ENCODE peak calls at places on chromosomes 13 and 19, in nine cellular contexts. One of them, this sample, is unnamed.

GRCh38 chr19:55647732-55648656 is at the start of gene CCDC106:
- DNase-seq in stomach: peak; percentile 64
- DNase-seq in breast epithelium: no peak
- DNase-seq in prostate gland: peak; percentile 44
- DNase-seq in spleen: peak; percentile 90
- DNase-seq in GM23338: peak; percentile 96
- DNase-seq in HCT116: no peak
- DNase-seq in suprapubic skin: peak; percentile 72
- DNase-seq in GM12878: no peak
- DNase-seq in this sample: peak; percentile 72

GRCh38 chr13:97659602-97660001 is 225.6 kb downstream of the RAP2A start:
- DNase-seq in GM12878: no peak
- DNase-seq in spleen: no peak
- DNase-seq in breast epithelium: no peak
- DNase-seq in HCT116: no peak
- DNase-seq in GM23338: peak; percentile 30
- DNase-seq in prostate gland: no peak
- DNase-seq in stomach: no peak
- DNase-seq in suprapubic skin: no peak
- DNase-seq in this sample: no peak

GRCh38 chr13:93690139-93690538 is 463.5 kb downstream of the GPC6 start:
- DNase-seq in GM12878: no peak
- DNase-seq in GM23338: peak; percentile 80
- DNase-seq in prostate gland: no peak
- DNase-seq in spleen: no peak
- DNase-seq in HCT116: no peak
- DNase-seq in stomach: no peak
- DNase-seq in breast epithelium: no peak
- DNase-seq in suprapubic skin: no peak
- DNase-seq in this sample: no peak

GRCh38 chr13:76027131-76027530 is 391.0 kb downstream of the LMO7 start:
- DNase-seq in suprapubic skin: no peak
- DNase-seq in breast epithelium: no peak
- DNase-seq in prostate gland: no peak
- DNase-seq in GM12878: no peak
- DNase-seq in HCT116: no peak
- DNase-seq in GM23338: peak; percentile 18
- DNase-seq in spleen: no peak
- DNase-seq in stomach: no peak
- DNase-seq in this sample: no peak

GRCh38 chr13:24784319-24784718 is 20.4 kb downstream of the RNF17 start:
- DNase-seq in spleen: no peak
- DNase-seq in GM23338: no peak
- DNase-seq in stomach: no peak
- DNase-seq in prostate gland: no peak
- DNase-seq in suprapubic skin: no peak
- DNase-seq in GM12878: no peak
- DNase-seq in breast epithelium: no peak
- DNase-seq in HCT116: no peak
- DNase-seq in this sample: no peak

GRCh38 chr19:47593860-47594259 is 15.1 kb upstream of the BICRA start:
- DNase-seq in stomach: no peak
- DNase-seq in spleen: no peak
- DNase-seq in breast epithelium: no peak
- DNase-seq in GM12878: no peak
- DNase-seq in HCT116: no peak
- DNase-seq in GM23338: no peak
- DNase-seq in prostate gland: no peak
- DNase-seq in suprapubic skin: no peak
- DNase-seq in this sample: no peak

GRCh38 chr13:21735621-21736401 is 64.9 kb downstream of the FGF9 start:
- DNase-seq in breast epithelium: no peak
- DNase-seq in HCT116: no peak
- DNase-seq in suprapubic skin: no peak
- DNase-seq in prostate gland: no peak
- DNase-seq in GM12878: no peak
- DNase-seq in stomach: no peak
- DNase-seq in GM23338: peak; percentile 12
- DNase-seq in spleen: no peak
- DNase-seq in this sample: no peak

GRCh38 chr13:75612354-75612753 is 23.8 kb upstream of the LMO7 start:
- DNase-seq in suprapubic skin: no peak
- DNase-seq in breast epithelium: no peak
- DNase-seq in HCT116: no peak
- DNase-seq in stomach: no peak
- DNase-seq in prostate gland: no peak
- DNase-seq in spleen: no peak
- DNase-seq in GM12878: no peak
- DNase-seq in GM23338: no peak
- DNase-seq in this sample: no peak

GRCh38 chr13:20128459-20128927 is 32.4 kb downstream of the GJA3 start:
- DNase-seq in GM12878: no peak
- DNase-seq in suprapubic skin: no peak
- DNase-seq in GM23338: no peak
- DNase-seq in spleen: no peak
- DNase-seq in HCT116: no peak
- DNase-seq in stomach: peak; percentile 48
- DNase-seq in breast epithelium: no peak
- DNase-seq in prostate gland: peak; percentile 42
- DNase-seq in this sample: peak; percentile 41

GRCh38 chr13:75802161-75802560 is 166.0 kb downstream of the LMO7 start:
- DNase-seq in spleen: no peak
- DNase-seq in stomach: no peak
- DNase-seq in GM12878: no peak
- DNase-seq in prostate gland: no peak
- DNase-seq in suprapubic skin: no peak
- DNase-seq in GM23338: no peak
- DNase-seq in HCT116: no peak
- DNase-seq in breast epithelium: no peak
- DNase-seq in this sample: no peak

GRCh38 chr19:49954092-49954825 is 6.7 kb downstream of the SIGLEC11 start:
- DNase-seq in prostate gland: no peak
- DNase-seq in breast epithelium: peak; percentile 43
- DNase-seq in GM23338: peak; percentile 26
- DNase-seq in GM12878: no peak
- DNase-seq in HCT116: no peak
- DNase-seq in stomach: no peak
- DNase-seq in suprapubic skin: no peak
- DNase-seq in spleen: peak; percentile 48
- DNase-seq in this sample: no peak

GRCh38 chr13:36915106-36915505 is 4.9 kb downstream of the SMAD9 start:
- DNase-seq in breast epithelium: no peak
- DNase-seq in HCT116: no peak
- DNase-seq in stomach: no peak
- DNase-seq in suprapubic skin: no peak
- DNase-seq in GM12878: no peak
- DNase-seq in spleen: no peak
- DNase-seq in GM23338: no peak
- DNase-seq in prostate gland: no peak
- DNase-seq in this sample: no peak

GRCh38 chr19:1747285-1748114 is 5.8 kb upstream of the ONECUT3 start:
- DNase-seq in stomach: peak; percentile 73
- DNase-seq in GM23338: peak; percentile 89
- DNase-seq in breast epithelium: no peak
- DNase-seq in HCT116: peak; percentile 100
- DNase-seq in GM12878: no peak
- DNase-seq in prostate gland: no peak
- DNase-seq in suprapubic skin: no peak
- DNase-seq in spleen: no peak
- DNase-seq in this sample: no peak

GRCh38 chr13:20102776-20103175 is 58.1 kb downstream of the GJA3 start:
- DNase-seq in HCT116: no peak
- DNase-seq in stomach: no peak
- DNase-seq in suprapubic skin: no peak
- DNase-seq in GM12878: no peak
- DNase-seq in prostate gland: no peak
- DNase-seq in GM23338: no peak
- DNase-seq in breast epithelium: no peak
- DNase-seq in spleen: no peak
- DNase-seq in this sample: no peak

GRCh38 chr19:50414850-50415660 is 3.7 kb upstream of the SPIB start:
- DNase-seq in stomach: peak; percentile 79
- DNase-seq in suprapubic skin: no peak
- DNase-seq in GM23338: peak; percentile 93
- DNase-seq in spleen: peak; percentile 96
- DNase-seq in breast epithelium: no peak
- DNase-seq in prostate gland: peak; percentile 48
- DNase-seq in HCT116: peak; percentile 16
- DNase-seq in GM12878: no peak
- DNase-seq in this sample: peak; percentile 83

GRCh38 chr13:72457151-72457550 is 270.3 kb downstream of the MZT1 start:
- DNase-seq in suprapubic skin: no peak
- DNase-seq in prostate gland: no peak
- DNase-seq in stomach: no peak
- DNase-seq in GM12878: no peak
- DNase-seq in breast epithelium: no peak
- DNase-seq in HCT116: no peak
- DNase-seq in GM23338: peak; percentile 2
- DNase-seq in spleen: no peak
- DNase-seq in this sample: no peak

GRCh38 chr13:84096221-84096620 is 213.9 kb upstream of the SLITRK1 start:
- DNase-seq in suprapubic skin: no peak
- DNase-seq in prostate gland: no peak
- DNase-seq in HCT116: no peak
- DNase-seq in breast epithelium: no peak
- DNase-seq in GM12878: no peak
- DNase-seq in spleen: no peak
- DNase-seq in stomach: no peak
- DNase-seq in GM23338: no peak
- DNase-seq in this sample: no peak

DNA sequence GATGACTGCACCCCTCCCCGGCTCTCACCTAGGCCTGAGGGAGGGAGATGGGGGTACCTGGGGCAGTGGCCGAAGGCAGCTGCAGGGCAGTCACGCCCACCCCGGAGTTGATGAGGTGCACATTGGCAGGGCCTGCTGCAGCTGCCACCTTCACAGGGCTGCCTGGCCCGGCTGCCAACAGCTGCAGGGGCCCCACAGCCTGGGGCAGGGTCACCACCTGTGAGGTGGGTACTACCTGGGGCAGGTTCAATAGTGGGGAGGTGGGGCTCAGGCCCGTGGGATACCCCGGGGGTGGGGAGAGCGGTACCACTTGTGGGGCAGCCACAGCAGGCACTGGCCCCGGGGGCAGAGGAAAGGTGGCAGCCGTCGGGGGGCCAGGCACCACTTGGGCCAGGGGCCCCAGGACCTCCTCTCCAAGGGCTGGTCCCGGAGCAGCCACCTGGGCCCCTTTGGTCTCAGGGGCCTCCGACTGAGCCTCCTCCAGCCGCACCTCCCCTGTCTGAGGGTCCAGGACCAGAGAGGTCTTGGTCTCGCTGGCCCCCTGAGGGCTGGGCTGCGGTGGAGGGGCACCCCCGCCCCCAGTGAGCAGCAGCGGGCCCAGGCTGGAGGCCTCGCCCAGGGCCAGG is 2.6 kb downstream of the SIX5 start:
- DNase-seq in suprapubic skin: no peak
- DNase-seq in GM23338: no peak
- DNase-seq in HCT116: no peak
- DNase-seq in spleen: no peak
- DNase-seq in GM12878: no peak
- DNase-seq in stomach: no peak
- DNase-seq in prostate gland: no peak
- DNase-seq in breast epithelium: no peak
- DNase-seq in this sample: no peak
- H3K4me3 ChIP-seq in suprapubic skin: peak overlapping the region; percentile 86
- H3K4me3 ChIP-seq in GM23338: peak overlapping the region; percentile 83
- H3K4me3 ChIP-seq in HCT116: peak overlapping the region; percentile 84
- H3K4me3 ChIP-seq in spleen: no peak overlapping the region
- H3K4me3 ChIP-seq in GM12878: no peak overlapping the region
- H3K4me3 ChIP-seq in stomach: peak overlapping the region; percentile 61
- H3K4me3 ChIP-seq in prostate gland: peak overlapping the region; percentile 79
- H3K4me3 ChIP-seq in breast epithelium: peak overlapping the region; percentile 83
- H3K4me3 ChIP-seq in this sample: peak overlapping the region; percentile 86

DNA sequence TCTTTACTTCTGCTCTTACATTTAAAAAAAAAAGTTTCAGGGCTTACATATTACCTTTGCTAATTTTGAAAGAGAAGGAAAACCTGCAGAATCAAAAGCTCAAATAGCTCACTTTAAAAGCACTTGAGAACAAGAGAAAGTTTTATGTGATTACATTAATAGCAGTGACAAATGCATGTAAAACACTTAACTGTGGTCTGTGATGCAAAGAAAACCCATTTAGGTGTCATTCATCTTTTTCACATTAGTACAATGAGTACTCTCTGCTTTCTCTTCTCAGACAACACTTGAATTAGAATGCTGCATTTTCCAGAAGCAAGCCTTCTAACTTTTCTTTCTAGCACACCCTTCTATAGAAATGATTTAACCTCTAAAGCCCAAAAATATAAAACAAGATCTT is 460.9 kb downstream of the KLF5 start:
- DNase-seq in breast epithelium: no peak
- DNase-seq in spleen: no peak
- DNase-seq in GM23338: no peak
- DNase-seq in suprapubic skin: no peak
- DNase-seq in GM12878: no peak
- DNase-seq in HCT116: no peak
- DNase-seq in stomach: no peak
- DNase-seq in prostate gland: no peak
- DNase-seq in this sample: no peak
- TF ChIP-seq POLR2AphosphoS5 in breast epithelium: no peak
- TF ChIP-seq POLR2AphosphoS5 in spleen: no peak
- TF ChIP-seq POLR2AphosphoS5 in GM23338: no peak
- TF ChIP-seq POLR2AphosphoS5 in suprapubic skin: no peak
- TF ChIP-seq POLR2AphosphoS5 in GM12878: no peak
- TF ChIP-seq POLR2AphosphoS5 in HCT116: no peak
- TF ChIP-seq POLR2AphosphoS5 in stomach: no peak
- TF ChIP-seq POLR2AphosphoS5 in prostate gland: no peak
- TF ChIP-seq POLR2AphosphoS5 in this sample: no peak

GRCh38 chr13:40980466-40980865 is 38.6 kb downstream of the ELF1 start:
- DNase-seq in prostate gland: no peak
- DNase-seq in HCT116: no peak
- DNase-seq in spleen: no peak
- DNase-seq in breast epithelium: no peak
- DNase-seq in GM12878: no peak
- DNase-seq in suprapubic skin: no peak
- DNase-seq in stomach: no peak
- DNase-seq in GM23338: no peak
- DNase-seq in this sample: no peak
- H3K4me3 ChIP-seq in prostate gland: no peak overlapping the region
- H3K4me3 ChIP-seq in HCT116: no peak overlapping the region
- H3K4me3 ChIP-seq in spleen: peak overlapping the region; percentile 42
- H3K4me3 ChIP-seq in breast epithelium: peak overlapping the region; percentile 20
- H3K4me3 ChIP-seq in GM12878: peak overlapping the region; percentile 76
- H3K4me3 ChIP-seq in suprapubic skin: peak overlapping the region; percentile 39
- H3K4me3 ChIP-seq in stomach: peak overlapping the region; percentile 35
- H3K4me3 ChIP-seq in GM23338: no peak overlapping the region
- H3K4me3 ChIP-seq in this sample: peak overlapping the region; percentile 0

GRCh38 chr19:58335630-58336029 is 8.8 kb downstream of the ZSCAN22 start:
- DNase-seq in GM12878: no peak
- DNase-seq in prostate gland: no peak
- DNase-seq in spleen: no peak
- DNase-seq in stomach: no peak
- DNase-seq in breast epithelium: no peak
- DNase-seq in HCT116: no peak
- DNase-seq in GM23338: no peak
- DNase-seq in suprapubic skin: no peak
- DNase-seq in this sample: no peak
- TF ChIP-seq POLR2AphosphoS5 in GM12878: no peak
- TF ChIP-seq POLR2AphosphoS5 in prostate gland: no peak
- TF ChIP-seq POLR2AphosphoS5 in spleen: no peak
- TF ChIP-seq POLR2AphosphoS5 in stomach: no peak
- TF ChIP-seq POLR2AphosphoS5 in breast epithelium: no peak
- TF ChIP-seq POLR2AphosphoS5 in HCT116: no peak
- TF ChIP-seq POLR2AphosphoS5 in GM23338: no peak
- TF ChIP-seq POLR2AphosphoS5 in suprapubic skin: no peak
- TF ChIP-seq POLR2AphosphoS5 in this sample: no peak

This sample was measured in transverse colon.